ENCODE peak calls at places on chromosome 7, in seven cellular contexts. R is A549; I is CD4-positive, CD25-positive, alpha-beta regulatory T cell; Q is mucosa of descending colon; V is adrenal gland; K is mesendoderm; H is uterus. G is an unnamed sample. For H3K4me1, the result is how much of the 10 kb centered on the place peaks cover.

GRCh38 chr7:39293424-39293823 is 272.8 kb upstream of the YAE1 start:
- DNase-seq in Q (no peak), I (no peak), V (no peak), K (no peak), H (no peak), R (no peak), G (no peak)

GRCh38 chr7:139358541-139359365 is 941 bp upstream of the LUC7L2 start:
- DNase-seq in V (peak), I (peak), H (peak), R (peak), Q (peak), K (peak), G (no peak)

GRCh38 chr7:95520136-95520535 is 34.4 kb downstream of the ASB4 start:
- DNase-seq in I (no peak), Q (no peak), H (no peak), R (no peak), K (no peak), V (no peak), G (no peak)

GRCh38 chr7:128454808-128455555 is 696 bp upstream of the HILPDA start:
- DNase-seq in R (no peak), K (peak), Q (peak), H (no peak), V (peak), I (no peak), G (no peak)

GRCh38 chr7:144824360-144824759 is 11.5 kb downstream of the TPK1 start:
- DNase-seq in H (no peak), R (peak), Q (no peak), V (no peak), K (no peak), I (no peak), G (no peak)

GRCh38 chr7:37352974-37353948 is 95.4 kb downstream of the ELMO1 start:
- DNase-seq in Q (peak), H (no peak), V (no peak), I (peak), K (peak), R (peak), G (no peak)

GRCh38 chr7:92723978-92724377 is 112.4 kb downstream of the CDK6 start:
- DNase-seq in H (no peak), Q (no peak), I (no peak), R (no peak), V (no peak), K (peak), G (no peak)

GRCh38 chr7:93843260-93843659 is 47.3 kb downstream of the TFPI2 start:
- DNase-seq in Q (no peak), H (no peak), R (no peak), I (no peak), K (peak), V (no peak), G (no peak)

GRCh38 chr7:115300228-115300870 is 378.5 kb downstream of the MDFIC start:
- DNase-seq in V (no peak), R (peak), H (no peak), Q (no peak), I (no peak), K (no peak), G (no peak)

GRCh38 chr7:28446131-28446530 is 33.8 kb downstream of the CREB5 start:
- DNase-seq in Q (no peak), R (no peak), I (no peak), H (no peak), K (no peak), V (no peak), G (no peak)

GRCh38 chr7:131111792-131112191 is 215.9 kb upstream of the MKLN1 start:
- DNase-seq in V (no peak), H (no peak), R (no peak), K (no peak), I (no peak), Q (no peak), G (no peak)

GRCh38 chr7:112238330-112238729 is 31.8 kb downstream of the ZNF277 start:
- DNase-seq in K (no peak), R (no peak), Q (no peak), V (no peak), H (no peak), I (no peak), G (no peak)

GRCh38 chr7:142554555-142555532 is 194.4 kb upstream of the PRSS1 start:
- DNase-seq in H (no peak), V (no peak), I (no peak), K (no peak), R (no peak), Q (no peak), G (no peak)

GRCh38 chr7:134126937-134127848 is at the start of gene LRGUK:
- DNase-seq in Q (peak), I (peak), H (peak), R (peak), V (peak), K (peak), G (peak)

GRCh38 chr7:64515781-64516180 is 47.1 kb downstream of the ZNF680 start:
- DNase-seq in V (no peak), K (no peak), I (no peak), H (no peak), R (no peak), Q (no peak), G (no peak)

GRCh38 chr7:134932707-134933370 is 53.5 kb upstream of the AGBL3 start:
- DNase-seq in K (no peak), V (peak), I (no peak), R (no peak), H (peak), Q (no peak), G (no peak)

GRCh38 chr7:92731327-92732063 is 104.9 kb downstream of the CDK6 start:
- DNase-seq in V (no peak), Q (no peak), K (no peak), R (no peak), I (no peak), H (no peak), G (no peak)

GRCh38 chr7:53237344-53237913 is 202.0 kb downstream of the POM121L12 start:
- DNase-seq in K (peak), R (no peak), I (no peak), V (no peak), H (no peak), Q (no peak), G (no peak)

GRCh38 chr7:95340491-95340890 is 16.2 kb upstream of the PON1 start:
- DNase-seq in H (no peak), R (no peak), K (no peak), Q (no peak), I (no peak), V (no peak), G (no peak)

GRCh38 chr7:128437426-128438332 is 18.0 kb upstream of the HILPDA start:
- DNase-seq in V (no peak), K (no peak), Q (no peak), R (no peak), H (no peak), I (no peak), G (no peak)

GRCh38 chr7:1815051-1815481 is 145.0 kb downstream of the ELFN1 start:
- DNase-seq in R (no peak), H (no peak), I (no peak), K (no peak), V (peak), Q (no peak), G (no peak)

GRCh38 chr7:13185139-13185538 is 497.7 kb downstream of the ARL4A start:
- DNase-seq in R (no peak), K (no peak), Q (no peak), V (no peak), I (no peak), H (no peak), G (no peak)

GRCh38 chr7:45048748-45049147 is 40.0 kb downstream of the NACAD start:
- DNase-seq in H (no peak), Q (no peak), R (no peak), I (no peak), K (no peak), V (no peak), G (no peak)

GRCh38 chr7:17020250-17020649 is 138.5 kb upstream of the AGR3 start:
- DNase-seq in R (no peak), Q (no peak), I (no peak), K (no peak), H (no peak), V (no peak), G (no peak)

GRCh38 chr7:109901916-109902315 is 1189.0 kb upstream of the LRRN3 start:
- DNase-seq in R (no peak), V (no peak), K (no peak), I (no peak), Q (no peak), H (no peak), G (no peak)

GRCh38 chr7:103937680-103938079 is 51.8 kb downstream of the RELN start:
- DNase-seq in I (no peak), V (no peak), Q (no peak), K (no peak), R (no peak), H (no peak), G (no peak)
- H3K4me1 ChIP-seq in I (under half), V (under half), Q (under half), K (under half), R (under half), H (under half), G (under half)

DNA sequence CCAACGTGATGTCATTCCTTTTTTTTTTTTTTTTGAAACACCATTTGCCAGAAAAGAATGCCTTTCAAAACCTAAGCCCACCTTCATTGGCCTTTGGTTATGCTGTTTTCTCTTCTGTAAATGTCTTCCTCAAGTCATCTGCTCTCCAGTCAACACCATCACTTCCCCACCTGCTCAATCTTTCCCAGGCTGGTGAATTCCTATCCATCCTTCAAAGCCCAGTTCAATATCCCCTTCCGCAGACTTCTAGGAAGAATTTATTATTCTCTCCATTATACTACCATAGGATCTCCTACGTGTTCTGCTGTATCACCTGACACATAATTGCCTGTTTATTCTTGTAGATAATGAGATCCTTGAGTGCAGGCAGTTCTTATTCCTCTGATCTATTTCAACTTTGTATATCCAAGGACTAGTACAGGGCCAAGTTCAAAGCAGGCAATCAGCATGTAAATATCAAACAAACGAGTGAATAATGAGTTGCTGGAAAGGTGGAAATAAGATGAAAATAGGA is 73.5 kb upstream of the PRR15 start:
- DNase-seq in Q (no peak), I (no peak), H (no peak), K (no peak), V (no peak), R (no peak), G (no peak)
- H3K4me1 ChIP-seq in Q (under half), I (under half), H (under half), K (under half), V (under half), R (under half), G (under half)

GRCh38 chr7:121937224-121937623 is 64.3 kb downstream of the PTPRZ1 start:
- DNase-seq in H (no peak), K (no peak), I (no peak), R (no peak), Q (no peak), V (no peak), G (no peak)
- H3K4me1 ChIP-seq in H (under half), K (under half), I (under half), R (under half), Q (under half), V (under half), G (under half)

GRCh38 chr7:77543910-77544309 is 6.8 kb downstream of the PTPN12 start:
- DNase-seq in V (no peak), K (no peak), H (no peak), Q (no peak), R (no peak), I (no peak), G (no peak)
- H3K4me1 ChIP-seq in V (under half), K (under half), H (under half), Q (under half), R (half or more), I (under half), G (under half)

DNA sequence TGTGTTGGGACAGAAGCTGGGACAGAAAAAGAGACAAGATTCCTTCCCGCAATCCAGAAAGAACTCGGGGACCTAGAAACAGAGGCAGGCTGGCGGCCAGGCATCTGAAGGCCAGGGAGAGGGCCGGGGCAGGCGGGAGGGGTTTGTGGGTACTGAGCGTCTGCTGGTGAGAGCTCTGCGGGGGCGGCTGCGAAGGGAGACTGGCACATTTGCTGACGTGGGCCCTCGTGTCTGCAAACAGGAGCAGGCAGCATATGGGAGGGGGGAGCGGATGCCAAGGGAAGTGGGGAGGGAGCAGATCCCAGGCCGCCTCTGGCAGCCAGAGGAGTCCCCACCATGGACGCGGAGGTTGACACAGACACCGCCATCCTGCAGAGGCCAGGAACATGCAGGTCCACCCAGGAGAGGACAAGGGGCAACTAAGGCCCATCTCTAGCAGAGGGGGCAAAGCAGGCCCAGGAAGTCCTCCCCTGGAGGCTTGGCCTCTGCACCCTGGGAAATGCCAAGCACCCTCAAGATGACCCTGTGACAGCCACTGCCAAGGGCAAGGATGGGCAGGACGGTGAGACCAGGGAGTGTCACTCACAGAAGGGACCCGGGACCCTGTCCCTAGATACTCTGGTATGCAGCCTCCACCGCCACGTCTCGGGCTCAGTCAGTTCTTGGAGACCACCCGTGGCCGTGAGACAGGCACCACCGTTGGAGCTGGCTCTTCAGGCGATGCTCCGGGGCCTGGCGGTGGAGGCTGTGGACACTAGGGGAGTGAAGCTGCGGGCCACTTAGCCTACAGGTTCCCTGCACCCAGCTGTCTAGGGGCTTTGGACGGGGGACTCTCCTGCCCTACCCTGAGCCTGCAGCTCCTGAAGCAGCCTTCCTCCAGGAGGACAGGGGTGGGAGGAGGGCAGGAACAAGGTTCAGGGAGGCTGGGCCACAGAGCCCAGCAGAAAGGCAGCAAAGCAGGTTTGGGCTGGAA is 32.0 kb downstream of the KCNH2 start:
- DNase-seq in H (no peak), I (no peak), K (peak), Q (no peak), R (no peak), V (peak), G (no peak)
- H3K4me1 ChIP-seq in H (under half), I (under half), K (under half), Q (under half), R (under half), V (under half), G (under half)

DNA sequence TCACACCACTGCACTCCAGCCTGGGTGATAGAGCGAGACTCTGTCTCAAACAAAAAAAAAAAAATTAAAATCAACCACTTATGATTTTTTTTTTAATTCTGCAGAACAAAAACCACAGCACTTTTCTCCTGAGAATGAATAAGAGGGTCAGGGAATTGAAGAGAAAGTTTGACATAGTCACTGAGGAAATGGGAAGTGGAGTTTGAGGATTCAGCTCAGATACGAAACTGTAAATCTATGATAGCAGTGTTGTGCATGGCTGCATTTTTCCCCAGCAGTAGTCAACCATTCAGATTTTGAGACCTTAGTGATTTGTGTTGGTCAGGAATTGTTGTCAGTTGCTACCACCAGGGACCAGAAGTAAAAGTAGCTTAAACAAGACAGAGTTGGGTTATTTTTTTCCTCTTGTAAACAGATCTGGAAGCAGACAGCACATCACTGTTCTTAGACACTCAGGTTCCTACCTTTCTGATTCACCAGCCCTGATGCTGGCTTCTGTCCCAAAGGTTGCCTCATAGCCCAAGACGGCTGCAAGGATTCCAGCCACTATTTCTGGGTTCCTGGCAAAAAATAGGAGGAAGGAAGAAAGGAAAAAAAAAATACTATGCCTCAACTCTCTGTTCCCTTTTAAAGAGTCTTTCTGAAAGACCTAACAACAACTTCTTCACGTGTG is 20.1 kb downstream of the PILRA start:
- DNase-seq in Q (no peak), V (peak), K (no peak), R (no peak), H (no peak), I (no peak), G (no peak)
- H3K4me1 ChIP-seq in Q (under half), V (under half), K (under half), R (under half), H (under half), I (under half), G (under half)

GRCh38 chr7:101116898-101117297 is 10.0 kb upstream of the SERPINE1 start:
- DNase-seq in R (no peak), V (no peak), H (no peak), K (no peak), Q (no peak), I (no peak), G (no peak)
- H3K4me1 ChIP-seq in R (half or more), V (under half), H (under half), K (under half), Q (under half), I (under half), G (under half)

GRCh38 chr7:5379576-5379975 is 44.1 kb downstream of the TNRC18 start:
- DNase-seq in K (no peak), R (no peak), V (no peak), H (no peak), I (no peak), Q (no peak), G (no peak)

GRCh38 chr7:5380350-5381210 is 43.1 kb downstream of the TNRC18 start:
- DNase-seq in R (no peak), H (no peak), V (no peak), Q (no peak), K (no peak), I (no peak), G (no peak)

GRCh38 chr7:5383314-5384098 is 40.1 kb downstream of the TNRC18 start:
- DNase-seq in R (no peak), I (no peak), K (no peak), Q (no peak), V (no peak), H (no peak), G (no peak)

GRCh38 chr7:5382281-5383041 is 41.2 kb downstream of the TNRC18 start:
- DNase-seq in I (no peak), R (no peak), Q (peak), K (peak), H (peak), V (peak), G (no peak)

DNA sequence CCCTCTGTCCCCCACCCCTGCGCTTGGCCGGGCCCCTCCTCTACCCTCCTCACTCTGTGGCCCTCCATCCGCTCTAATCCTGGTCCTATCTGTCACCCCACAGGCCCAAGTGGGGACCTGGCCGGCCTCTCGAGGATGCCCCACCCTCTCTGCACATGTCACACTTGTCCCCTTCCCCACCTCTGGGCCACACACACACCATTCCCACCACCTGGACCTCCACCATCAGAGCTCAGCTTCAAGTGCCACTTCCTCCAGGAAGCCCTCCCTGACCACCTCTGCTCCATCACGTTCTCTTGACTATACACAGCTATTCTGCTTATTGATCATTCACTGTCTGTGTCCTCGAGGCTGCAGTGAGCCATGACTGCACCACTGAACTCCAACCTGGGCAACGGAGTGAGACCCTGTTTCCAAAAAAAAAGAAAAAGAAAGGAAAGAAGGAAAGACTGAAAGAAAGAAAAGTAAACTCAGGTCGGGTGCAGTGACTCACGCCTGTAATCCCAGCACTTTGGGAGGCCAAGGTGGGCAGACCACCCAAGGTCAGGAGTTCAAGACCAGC is 42.3 kb downstream of the TNRC18 start:
- DNase-seq in I (no peak), R (no peak), H (no peak), K (no peak), V (no peak), Q (no peak), G (no peak)
- H3K4me1 ChIP-seq in I (under half), R (under half), H (under half), K (under half), V (under half), Q (under half), G (under half)